ENCODE peak calls at places on chromosomes 7 and 10, in nine cellular contexts. D is lower lobe of right lung, S is BJ, H is AG09309, K is AG04450, T is OCI-LY7, L is cardiac fibroblast, C is cardiac muscle cell, J is transverse colon. O is an unnamed sample.
A peak's percentile ranks its signal among the peaks of the same experiment; 100 is the strongest.

GRCh38 chr10:114401195-114401741 is 3.0 kb downstream of the AFAP1L2 start:
- DNase-seq in L (peak; percentile 76), K (no peak), T (no peak), S (peak; percentile 59), H (peak; percentile 62), J (peak; percentile 61), C (peak; percentile 87), D (no peak), O (peak; percentile 61)

GRCh38 chr7:117088623-117089199 is 135.4 kb downstream of the ST7 start:
- DNase-seq in T (no peak), J (no peak), D (no peak), K (no peak), L (no peak), S (no peak), H (no peak), C (no peak), O (no peak)

GRCh38 chr7:96996111-96996936 is 9.0 kb upstream of the DLX6 start:
- DNase-seq in J (no peak), D (no peak), T (no peak), L (no peak), K (no peak), S (no peak), C (no peak), H (no peak), O (no peak)

GRCh38 chr7:25215694-25216335 is 12.5 kb downstream of the NPVF start:
- DNase-seq in C (no peak), D (no peak), T (peak; percentile 27), S (no peak), K (no peak), J (no peak), H (no peak), L (no peak), O (no peak)

GRCh38 chr10:71314028-71314693 is 4.9 kb upstream of the SLC29A3 start:
- DNase-seq in K (no peak), L (peak; percentile 62), S (no peak), H (no peak), D (peak; percentile 65), J (peak; percentile 61), T (peak; percentile 70), C (peak; percentile 74), O (peak; percentile 46)

GRCh38 chr7:130930260-130930659 is 196.3 kb upstream of the KLF14 start:
- DNase-seq in K (no peak), S (no peak), C (no peak), T (no peak), J (peak; percentile 60), H (no peak), D (no peak), L (no peak), O (no peak)

GRCh38 chr10:48527691-48528212 is 77.1 kb downstream of the ARHGAP22 start:
- DNase-seq in K (no peak), L (no peak), J (no peak), S (no peak), D (no peak), C (no peak), T (no peak), H (no peak), O (no peak)

GRCh38 chr10:78924319-78925003 is 144.3 kb upstream of the ZMIZ1 start:
- DNase-seq in T (no peak), H (no peak), K (no peak), D (no peak), S (no peak), C (no peak), J (no peak), L (no peak), O (no peak)

GRCh38 chr10:7937315-7937945 is 117.1 kb upstream of the GATA3 start:
- DNase-seq in C (no peak), H (no peak), L (no peak), T (no peak), D (no peak), S (no peak), J (no peak), K (no peak), O (no peak)

GRCh38 chr10:25682203-25682950 is 251.7 kb upstream of the MYO3A start:
- DNase-seq in D (no peak), L (peak; percentile 90), H (no peak), C (peak; percentile 91), T (no peak), J (no peak), S (no peak), K (no peak), O (peak; percentile 88)

GRCh38 chr10:488933-489215 is 200.6 kb downstream of the DIP2C start:
- DNase-seq in K (no peak), H (no peak), D (no peak), S (no peak), L (no peak), C (no peak), J (no peak), T (no peak), O (no peak)

GRCh38 chr10:11225935-11226334 is 208.3 kb downstream of the CELF2 start:
- DNase-seq in D (peak; percentile 73), S (no peak), L (no peak), J (peak; percentile 58), H (no peak), C (no peak), T (no peak), K (no peak), O (no peak)

GRCh38 chr7:73885975-73886798 is 25.2 kb downstream of the TMEM270 start:
- DNase-seq in D (no peak), H (no peak), T (no peak), S (no peak), C (peak; percentile 85), L (peak; percentile 77), K (no peak), J (peak; percentile 45), O (peak; percentile 69)

GRCh38 chr7:73647725-73648592 is 19.7 kb upstream of the VPS37D start:
- DNase-seq in S (no peak), D (no peak), H (no peak), K (no peak), L (no peak), T (no peak), C (no peak), J (peak; percentile 83), O (no peak)

GRCh38 chr7:135856356-135857144 is 107.9 kb upstream of the FAM180A start:
- DNase-seq in T (no peak), L (peak; percentile 36), D (no peak), K (no peak), J (no peak), S (no peak), H (peak; percentile 88), C (peak; percentile 72), O (peak; percentile 57)

DNA sequence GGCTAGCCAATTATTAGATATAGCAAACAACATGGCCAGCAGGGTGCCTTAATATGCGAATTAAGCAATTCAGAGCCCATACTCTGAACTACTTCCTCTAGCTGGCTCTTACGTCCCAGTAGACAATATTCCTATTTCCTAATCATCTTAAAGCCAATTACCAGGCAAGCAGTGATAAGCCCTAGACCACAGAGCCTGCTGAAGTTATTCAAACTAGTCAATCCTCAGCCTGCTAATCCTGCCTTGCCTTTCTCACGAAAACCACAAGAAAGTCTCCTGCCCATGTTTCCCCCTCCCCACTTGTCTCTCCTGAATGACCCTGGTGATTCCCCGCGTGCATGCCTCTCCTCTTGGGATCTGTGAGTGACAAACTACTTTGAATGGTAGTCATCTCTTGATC is 86.8 kb upstream of the CACNA2D1 start:
- DNase-seq in C (peak; percentile 90), T (no peak), K (no peak), D (no peak), L (peak; percentile 76), S (no peak), H (no peak), J (no peak), O (peak; percentile 34)
- TF ChIP-seq CTCF in C (no peak), T (no peak), K (no peak), D (no peak), L (no peak), S (no peak), H (no peak), J (no peak), O (no peak)

DNA sequence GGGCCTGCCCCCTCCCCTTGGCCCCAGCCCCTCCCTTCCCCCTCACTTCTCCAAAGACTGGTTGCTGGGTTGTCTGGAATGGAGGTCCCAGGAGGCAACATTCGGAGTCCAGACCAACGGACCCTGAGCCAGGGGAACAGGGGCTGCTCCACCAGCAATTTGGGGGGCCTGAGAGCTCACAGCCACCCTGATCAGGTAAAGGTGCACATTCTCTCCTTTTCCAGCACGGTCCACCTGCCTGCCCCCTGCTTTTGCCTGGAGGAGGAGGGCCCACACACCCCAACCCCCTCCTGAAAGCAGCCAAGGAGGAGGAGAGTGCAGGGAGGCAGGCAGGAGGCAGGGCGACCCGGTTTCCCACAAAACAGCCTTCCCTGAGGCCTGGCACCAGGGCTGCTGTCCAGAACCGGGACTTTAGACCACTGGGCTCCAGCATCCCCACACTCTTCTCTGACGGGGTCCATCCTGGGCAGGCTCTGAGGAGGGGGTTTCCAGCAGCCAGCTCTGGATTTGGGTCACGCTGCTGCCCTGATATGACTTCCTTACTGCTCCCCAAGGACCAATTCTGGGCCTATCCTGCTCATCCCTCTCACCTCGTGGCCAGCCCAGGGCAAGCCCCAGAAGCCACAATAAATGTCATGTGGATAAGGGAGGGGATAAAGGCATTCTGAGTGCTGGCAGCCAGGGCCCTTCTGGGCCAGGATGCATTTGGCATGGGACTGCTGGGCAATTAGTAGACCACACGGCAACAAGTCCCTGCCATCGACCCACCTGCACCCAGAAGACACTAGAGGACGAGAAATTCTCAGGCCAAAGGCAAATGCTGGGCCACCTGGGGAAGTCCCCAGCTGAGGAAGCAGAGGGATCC is 1.1 kb upstream of the CAMK2B start:
- DNase-seq in K (no peak), S (no peak), L (no peak), T (no peak), D (no peak), H (no peak), C (no peak), J (no peak), O (no peak)
- H3K4me3 ChIP-seq in K (no peak overlapping the region), S (no peak overlapping the region), L (no peak overlapping the region), T (no peak overlapping the region), D (no peak overlapping the region), H (no peak overlapping the region), C (peak overlapping the region; percentile 41), J (no peak overlapping the region), O (no peak overlapping the region)

DNA sequence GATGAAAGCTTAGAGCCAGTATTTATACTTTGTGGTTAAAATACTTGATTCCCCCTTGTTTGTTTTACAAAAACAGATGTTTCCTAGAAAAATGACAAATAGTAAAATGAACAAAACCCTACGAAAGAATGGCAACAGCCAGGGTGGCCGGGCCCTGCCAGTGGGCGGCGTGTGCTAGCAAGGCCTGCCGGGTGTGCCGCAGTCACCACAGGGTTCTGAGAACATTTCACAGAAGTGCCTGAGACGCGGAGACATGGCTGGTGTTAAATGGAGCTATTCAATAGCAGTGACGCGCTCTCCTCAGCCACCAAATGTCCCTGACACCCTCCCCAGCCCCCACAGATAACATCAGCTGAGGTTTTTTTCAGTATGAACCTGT is 14.5 kb downstream of the GPR146 start:
- DNase-seq in J (no peak), D (no peak), K (peak; percentile 23), T (peak; percentile 66), S (no peak), H (no peak), L (no peak), C (no peak), O (no peak)
- TF ChIP-seq CTCF in J (no peak), D (no peak), K (no peak), T (peak; percentile 55), S (peak; percentile 14), H (no peak), L (no peak), C (no peak), O (no peak)

DNA sequence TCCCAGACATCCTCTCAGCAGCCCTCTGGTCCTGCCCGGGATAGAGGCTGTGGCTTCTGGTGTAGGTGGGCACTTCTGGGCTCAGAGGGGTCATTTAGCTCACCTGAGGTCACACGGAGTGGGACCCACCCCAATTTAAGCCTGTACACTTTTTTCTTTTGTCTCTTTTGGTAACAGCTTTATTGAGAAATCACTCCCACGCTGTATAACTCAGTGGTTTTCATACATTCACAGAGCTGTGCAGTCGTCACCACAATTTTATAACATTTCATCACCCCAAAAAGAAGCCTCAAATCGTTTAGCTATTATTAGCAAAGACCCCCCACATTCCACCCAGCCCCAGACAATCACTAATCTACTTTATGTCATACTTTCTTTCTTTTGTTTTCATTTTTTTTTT is 62.3 kb downstream of the LHPP start:
- DNase-seq in L (no peak), D (no peak), H (peak; percentile 10), S (no peak), K (no peak), J (no peak), C (peak; percentile 25), T (no peak), O (no peak)
- H3K4me3 ChIP-seq in L (no peak overlapping the region), D (peak overlapping the region; percentile 45), H (no peak overlapping the region), S (no peak overlapping the region), K (no peak overlapping the region), J (no peak overlapping the region), C (no peak overlapping the region), T (no peak overlapping the region), O (no peak overlapping the region)

O was measured in fibroblast of pulmonary artery.